ENCODE peak calls at places on chromosomes 6 and 20, in five cellular contexts. L is ovary; G is neural progenitor cell; N is cardiac muscle cell; R is CD8-positive, alpha-beta memory T cell. F is an unnamed sample. For H3K9me3, the result is how much of the 10 kb centered on the place peaks cover.

GRCh38 chr6:148523051-148523450 is 180.4 kb downstream of the SASH1 start:
- DNase-seq in L (no peak), G (no peak), N (peak), R (no peak), F (no peak)

GRCh38 chr6:156109713-156110112 is 654.1 kb upstream of the NOX3 start:
- DNase-seq in L (no peak), G (no peak), N (no peak), R (no peak), F (no peak)

GRCh38 chr6:44627091-44627878 is 239.8 kb downstream of the CDC5L start:
- DNase-seq in L (no peak), G (peak), N (no peak), R (no peak), F (no peak)

GRCh38 chr6:108568101-108568500 is 7.4 kb downstream of the FOXO3 start:
- DNase-seq in L (no peak), G (no peak), N (no peak), R (no peak), F (no peak)

GRCh38 chr6:163248051-163248450 is 166.5 kb upstream of the QKI start:
- DNase-seq in L (no peak), G (no peak), N (no peak), R (no peak), F (no peak)

GRCh38 chr6:161743526-161744196 is 469.8 kb upstream of the AGPAT4 start:
- DNase-seq in L (no peak), G (no peak), N (no peak), R (no peak), F (no peak)

GRCh38 chr20:3084283-3084985 is at the start of gene AVP:
- DNase-seq in L (no peak), G (no peak), N (no peak), R (no peak), F (no peak)

GRCh38 chr6:119346450-119346849 is 3.1 kb downstream of the MAN1A1 start:
- DNase-seq in L (no peak), G (no peak), N (no peak), R (no peak), F (no peak)

GRCh38 chr6:79712616-79713015 is 81.5 kb downstream of the SH3BGRL2 start:
- DNase-seq in L (no peak), G (no peak), N (no peak), R (no peak), F (no peak)

GRCh38 chr6:41693281-41693838 is 42.0 kb downstream of the TFEB start:
- DNase-seq in L (no peak), G (no peak), N (no peak), R (no peak), F (no peak)

GRCh38 chr20:58647814-58648501 is 3.1 kb upstream of the STX16 start:
- DNase-seq in L (no peak), G (no peak), N (peak), R (no peak), F (no peak)

GRCh38 chr20:62112368-62112767 is 9.9 kb upstream of the LSM14B start:
- DNase-seq in L (no peak), G (no peak), N (no peak), R (no peak), F (no peak)
- H3K9me3 ChIP-seq in L (under half), G (under half), N (under half), R (under half), F (under half)

DNA sequence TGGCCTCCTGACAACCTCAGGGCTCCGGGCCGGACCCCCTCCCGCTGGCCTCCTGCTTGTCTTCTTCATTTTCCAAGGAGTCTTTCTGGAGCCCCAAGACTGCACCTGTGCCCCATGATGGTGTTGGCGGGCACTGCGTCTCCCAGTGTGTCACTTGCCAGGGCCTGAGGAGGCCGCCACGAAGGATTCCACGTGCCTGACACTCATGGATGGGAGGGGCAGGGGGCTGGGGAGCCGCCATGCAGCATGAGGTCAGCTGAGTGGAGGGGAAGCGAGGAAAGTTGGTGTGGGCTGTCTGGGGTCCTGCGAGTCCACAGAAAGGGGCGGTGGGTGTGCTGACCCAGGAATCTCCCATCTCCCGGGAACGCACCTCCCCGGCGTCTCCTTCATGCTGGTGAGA is 165.7 kb downstream of the SMOC2 start:
- DNase-seq in L (no peak), G (no peak), N (no peak), R (no peak), F (no peak)
- H3K9me3 ChIP-seq in L (under half), G (under half), N (under half), R (under half), F (under half)

GRCh38 chr20:30602424-30602823 is 655.0 kb upstream of the DEFB115 start:
- DNase-seq in L (no peak), G (no peak), N (no peak), R (no peak), F (no peak)

GRCh38 chr20:30610044-30610693 is 647.3 kb upstream of the DEFB115 start:
- DNase-seq in L (peak), G (no peak), N (no peak), R (no peak), F (no peak)

GRCh38 chr20:30610751-30611150 is 646.7 kb upstream of the DEFB115 start:
- DNase-seq in L (no peak), G (no peak), N (no peak), R (no peak), F (no peak)

GRCh38 chr20:30611239-30611984 is 646.1 kb upstream of the DEFB115 start:
- DNase-seq in L (no peak), G (no peak), N (no peak), R (no peak), F (no peak)

DNA sequence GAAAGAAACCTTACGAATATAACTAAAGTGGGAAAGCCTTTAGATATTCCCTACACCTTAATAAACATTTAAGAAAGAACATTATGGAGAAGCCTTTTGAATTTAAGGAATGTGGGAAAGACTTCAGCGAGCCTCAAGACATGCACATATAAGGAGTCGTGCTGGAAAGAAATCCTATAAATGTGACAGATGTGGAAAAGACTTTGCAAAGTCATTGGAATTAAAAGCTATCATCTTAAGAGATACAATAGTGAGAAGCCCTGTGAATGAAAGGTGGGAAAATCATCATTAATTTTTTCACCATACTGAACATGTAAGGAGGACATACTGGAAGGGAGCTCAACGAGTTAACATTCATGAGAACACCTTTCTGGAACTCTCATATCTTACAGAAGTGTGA is 650.5 kb upstream of the DEFB115 start:
- DNase-seq in L (no peak), G (no peak), N (no peak), R (no peak), F (no peak)
- H3K9me3 ChIP-seq in L (under half), G (under half), N (under half), R (under half), F (under half)

GRCh38 chr20:16916165-16916564 is 168.0 kb downstream of the OTOR start:
- DNase-seq in L (no peak), G (peak), N (no peak), R (no peak), F (no peak)
- H3K9me3 ChIP-seq in L (under half), G (under half), N (under half), R (under half), F (under half)

DNA sequence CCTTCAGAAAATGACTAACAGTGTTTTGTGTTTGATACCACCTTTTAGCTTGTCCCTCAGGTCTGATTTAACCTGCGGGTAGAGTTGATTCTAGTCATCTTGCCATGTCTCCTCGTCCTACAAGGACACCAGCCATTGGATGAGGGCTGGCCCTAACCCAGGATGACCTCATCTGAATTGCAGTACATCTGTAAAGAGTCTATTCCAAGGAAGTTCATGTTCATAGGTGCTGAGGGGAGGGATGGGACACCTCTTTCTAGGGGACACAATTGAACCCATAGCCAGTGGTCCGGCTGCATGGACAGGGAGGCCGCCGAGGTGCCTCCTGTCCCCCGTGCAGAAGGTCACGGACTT is 52.0 kb upstream of the DACT2 start:
- DNase-seq in L (no peak), G (no peak), N (no peak), R (no peak), F (no peak)
- H3K9me3 ChIP-seq in L (under half), G (under half), N (under half), R (under half), F (under half)

DNA sequence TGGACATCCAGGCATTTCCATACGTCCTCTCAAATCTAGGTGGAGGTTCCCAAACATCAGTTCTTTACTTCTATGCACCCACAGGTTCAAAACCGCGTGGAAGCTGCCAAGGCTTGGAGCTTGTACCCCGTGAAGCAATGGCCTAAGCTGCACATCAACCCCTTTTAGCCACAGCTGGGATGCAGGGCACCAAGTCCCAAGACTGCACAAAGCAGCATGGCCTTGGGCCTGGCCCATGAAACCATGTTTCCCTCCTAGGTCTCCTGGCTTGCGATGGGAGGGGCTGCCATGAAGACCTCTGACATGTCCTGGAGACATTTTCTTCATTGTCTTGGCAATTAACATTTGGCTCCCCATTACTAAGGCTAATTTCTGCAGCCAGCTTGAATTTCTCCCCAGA is 88.9 kb upstream of the CBLN4 start:
- DNase-seq in L (no peak), G (no peak), N (no peak), R (no peak), F (no peak)
- H3K9me3 ChIP-seq in L (under half), G (under half), N (under half), R (under half), F (under half)